ENCODE peak calls at places on chromosomes 16 and 17, in four cellular contexts. Q, G, E and Y are unnamed samples.

GRCh38 chr17:40560592-40561293 is 4.5 kb downstream of the CCR7 start:
- DNase-seq in Q (no peak), G (peak; percentile 76), E (no peak), Y (peak; percentile 67)

GRCh38 chr17:36932383-36933173 is 4.7 kb upstream of the LHX1 start:
- DNase-seq in Q (no peak), G (no peak), E (no peak), Y (no peak)

GRCh38 chr17:10620823-10621222 is 36.3 kb downstream of the MYH3 start:
- DNase-seq in Q (no peak), G (no peak), E (no peak), Y (no peak)

GRCh38 chr16:13973321-13974023 is 53.5 kb downstream of the ERCC4 start:
- DNase-seq in Q (no peak), G (no peak), E (no peak), Y (no peak)

GRCh38 chr17:81551458-81552243 is 502 bp downstream of the FAAP100 start:
- DNase-seq in Q (peak; percentile 27), G (no peak), E (peak; percentile 42), Y (no peak)

GRCh38 chr17:68288375-68288774 is 2.6 kb downstream of the SLC16A6 start:
- DNase-seq in Q (no peak), G (no peak), E (no peak), Y (no peak)

GRCh38 chr16:29009050-29009837 is 24.4 kb downstream of the LAT start:
- DNase-seq in Q (no peak), G (no peak), E (no peak), Y (no peak)

GRCh38 chr17:41546819-41547218 is 18.7 kb upstream of the KRT19 start:
- DNase-seq in Q (no peak), G (no peak), E (no peak), Y (no peak)

GRCh38 chr17:38705523-38705802 is 390 bp downstream of the MLLT6 start:
- DNase-seq in Q (no peak), G (no peak), E (no peak), Y (no peak)

GRCh38 chr17:45425125-45425983 is 7.3 kb downstream of the ARHGAP27 start:
- DNase-seq in Q (no peak), G (peak; percentile 62), E (peak; percentile 98), Y (peak; percentile 22)

GRCh38 chr16:58218786-58219185 is 20.9 kb upstream of the CSNK2A2 start:
- DNase-seq in Q (no peak), G (no peak), E (no peak), Y (no peak)

GRCh38 chr16:51875834-51876725 is 670.9 kb downstream of the TOX3 start:
- DNase-seq in Q (no peak), G (no peak), E (no peak), Y (no peak)

GRCh38 chr16:64621616-64622015 is 500.2 kb downstream of the CDH11 start:
- DNase-seq in Q (no peak), G (no peak), E (no peak), Y (no peak)

GRCh38 chr16:68901910-68902309 is 58.6 kb downstream of the TANGO6 start:
- DNase-seq in Q (no peak), G (peak; percentile 67), E (no peak), Y (peak; percentile 43)

GRCh38 chr16:68084504-68085258 is 489 bp upstream of the NFATC3 start:
- DNase-seq in Q (peak; percentile 93), G (peak; percentile 82), E (peak; percentile 93), Y (no peak)

GRCh38 chr17:34579017-34579946 is at the start of gene TMEM132E:
- DNase-seq in Q (peak; percentile 29), G (peak; percentile 4), E (no peak), Y (no peak)

GRCh38 chr17:14299261-14300093 is 1.4 kb upstream of the HS3ST3B1 start:
- DNase-seq in Q (peak; percentile 40), G (peak; percentile 69), E (peak; percentile 11), Y (no peak)

GRCh38 chr17:40177275-40177874 is at the start of gene RAPGEFL1:
- DNase-seq in Q (peak; percentile 82), G (peak; percentile 53), E (peak; percentile 82), Y (no peak)

GRCh38 chr17:73030501-73030911 is 62.0 kb downstream of the SLC39A11 start:
- DNase-seq in Q (no peak), G (peak; percentile 61), E (no peak), Y (peak; percentile 63)

GRCh38 chr17:8959312-8959918 is 6.1 kb downstream of the PIK3R5 start:
- DNase-seq in Q (no peak), G (no peak), E (no peak), Y (no peak)

GRCh38 chr17:58335779-58336455 is 7.3 kb upstream of the TSPOAP1 start:
- DNase-seq in Q (no peak), G (no peak), E (no peak), Y (no peak)

GRCh38 chr16:21026846-21027245 is 123.8 kb downstream of the DNAH3 start:
- DNase-seq in Q (no peak), G (no peak), E (no peak), Y (no peak)

GRCh38 chr16:30092373-30093010 is 768 bp upstream of the TBX6 start:
- DNase-seq in Q (peak; percentile 82), G (peak; percentile 59), E (peak; percentile 44), Y (no peak)

GRCh38 chr16:69064789-69065313 is 40.6 kb upstream of the HAS3 start:
- DNase-seq in Q (peak; percentile 26), G (no peak), E (no peak), Y (no peak)

GRCh38 chr17:47219621-47220475 is 10.7 kb downstream of the MYL4 start:
- DNase-seq in Q (no peak), G (no peak), E (no peak), Y (no peak)
- H3K4me3 ChIP-seq in Q (no peak overlapping the region), G (no peak overlapping the region), E (no peak overlapping the region), Y (no peak overlapping the region)

GRCh38 chr17:79153367-79154130 is 78.9 kb downstream of the ENGASE start:
- DNase-seq in Q (no peak), G (no peak), E (no peak), Y (no peak)

GRCh38 chr17:79154446-79154845 is 79.8 kb downstream of the ENGASE start:
- DNase-seq in Q (peak; percentile 80), G (no peak), E (no peak), Y (no peak)

GRCh38 chr17:79150799-79151198 is 76.2 kb downstream of the ENGASE start:
- DNase-seq in Q (no peak), G (no peak), E (no peak), Y (no peak)

GRCh38 chr17:79154951-79155557 is 80.4 kb downstream of the ENGASE start:
- DNase-seq in Q (no peak), G (no peak), E (no peak), Y (no peak)

GRCh38 chr17:79152636-79153035 is 78.0 kb downstream of the ENGASE start:
- DNase-seq in Q (no peak), G (no peak), E (no peak), Y (no peak)
- TF ChIP-seq CTCF in Q (no peak), G (no peak), E (no peak), Y (no peak)

GRCh38 chr17:2894782-2895181 is 98.5 kb downstream of the RAP1GAP2 start:
- DNase-seq in Q (no peak), G (no peak), E (no peak), Y (no peak)
- H3K4me3 ChIP-seq in Q (no peak overlapping the region), G (no peak overlapping the region), E (no peak overlapping the region), Y (no peak overlapping the region)

GRCh38 chr16:25690563-25691143 is 1.1 kb upstream of the HS3ST4 start:
- DNase-seq in Q (no peak), G (no peak), E (no peak), Y (no peak)
- TF ChIP-seq CTCF in Q (no peak), G (no peak), E (no peak), Y (no peak)

DNA sequence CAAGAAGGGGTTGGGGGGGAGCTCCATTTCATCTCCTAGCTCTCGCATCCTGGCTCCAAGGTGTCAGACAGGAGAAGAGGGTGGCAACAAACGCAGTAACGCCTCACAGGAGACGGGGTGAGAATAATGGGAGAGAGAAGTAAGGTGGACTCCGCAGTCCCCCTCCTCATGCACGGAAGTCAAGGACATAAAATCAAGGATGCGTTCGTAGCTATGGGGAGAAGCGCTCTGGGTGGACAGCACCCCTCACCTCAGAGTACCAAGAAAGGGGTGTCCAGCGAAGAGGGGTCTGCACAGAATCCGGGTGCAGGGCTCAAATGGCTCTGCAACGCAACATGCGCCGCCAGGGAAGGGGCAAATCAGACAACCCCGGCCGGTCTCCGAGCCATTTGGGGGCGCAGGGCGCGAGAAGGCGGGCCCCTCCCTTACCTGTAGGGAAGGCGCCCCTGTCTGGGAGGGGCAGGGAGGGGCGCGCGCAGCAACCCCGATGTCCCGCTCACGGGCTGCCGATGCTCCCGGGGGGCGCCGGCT is 551 bp downstream of the HDAC5 start:
- DNase-seq in Q (no peak), G (no peak), E (no peak), Y (no peak)
- H3K4me3 ChIP-seq in Q (peak overlapping the region; percentile 100), G (peak overlapping the region; percentile 88), E (peak overlapping the region; percentile 69), Y (peak overlapping the region; percentile 90)

GRCh38 chr17:78314683-78315354 is 45.1 kb downstream of the SOCS3 start:
- DNase-seq in Q (no peak), G (no peak), E (no peak), Y (no peak)
- TF ChIP-seq CTCF in Q (no peak), G (no peak), E (no peak), Y (peak; percentile 23)